ENCODE peak calls at places on chromosomes 6 and 20, in nine cellular contexts. W is activated gamma-delta T cell treated with anti-CD3 and anti-CD28 coated beads, Interleukin-2, amount 50 U/mL, for 16 hours; S is GM23248; M is GM13977; E is Peyer's patch; U is substantia nigra; N is germinal center; X is epithelial cell of prostate; A is NCI-H1048. B is an unnamed sample.
A peak's percentile ranks its signal among the peaks of the same experiment; 100 is the strongest.

GRCh38 chr6:113405326-113406050 is 451.7 kb upstream of the MARCKS start:
- DNase-seq in M (no peak), U (no peak), S (peak; percentile 39), A (no peak), W (no peak), N (no peak), X (no peak), E (no peak), B (no peak)

GRCh38 chr20:4512891-4513550 is 208.7 kb upstream of the PRND start:
- DNase-seq in A (no peak), M (no peak), S (peak; percentile 92), E (no peak), W (no peak), U (no peak), N (no peak), X (peak; percentile 75), B (no peak)

GRCh38 chr6:168527451-168528210 is 86.6 kb downstream of the SMOC2 start:
- DNase-seq in M (no peak), X (no peak), E (no peak), S (peak; percentile 14), N (no peak), A (no peak), W (no peak), U (no peak), B (no peak)

GRCh38 chr20:50403565-50404418 is 106.4 kb upstream of the PTPN1 start:
- DNase-seq in M (no peak), U (no peak), S (no peak), E (no peak), A (no peak), W (no peak), N (no peak), X (no peak), B (no peak)

GRCh38 chr6:706819-707381 is 14.0 kb upstream of the EXOC2 start:
- DNase-seq in N (no peak), M (no peak), U (no peak), A (no peak), X (no peak), E (no peak), S (no peak), W (no peak), B (no peak)

GRCh38 chr20:23165307-23165750 is 79.2 kb upstream of the CD93 start:
- DNase-seq in M (no peak), E (peak; percentile 79), S (no peak), W (no peak), A (no peak), X (no peak), N (no peak), U (no peak), B (peak; percentile 30)

GRCh38 chr6:82785206-82785605 is 280.4 kb downstream of the UBE3D start:
- DNase-seq in W (no peak), U (no peak), M (no peak), N (no peak), A (no peak), S (no peak), X (no peak), E (no peak), B (no peak)

GRCh38 chr6:31485063-31485462 is 12.9 kb upstream of the MICB start:
- DNase-seq in N (no peak), X (no peak), S (peak; percentile 50), E (no peak), U (no peak), M (no peak), A (no peak), W (no peak), B (no peak)

GRCh38 chr6:73927421-73927820 is 231.4 kb downstream of the CD109 start:
- DNase-seq in N (no peak), X (no peak), A (no peak), W (no peak), E (no peak), U (no peak), S (no peak), M (no peak), B (no peak)

GRCh38 chr6:149636116-149636515 is 12.4 kb downstream of the KATNA1 start:
- DNase-seq in N (no peak), W (no peak), X (no peak), U (no peak), S (peak; percentile 68), M (no peak), E (no peak), A (no peak), B (no peak)

GRCh38 chr6:34667481-34668238 is 28.9 kb downstream of the ILRUN start:
- DNase-seq in N (no peak), E (no peak), A (no peak), X (no peak), S (no peak), M (no peak), U (no peak), W (no peak), B (no peak)

GRCh38 chr6:130364224-130364780 is 1.5 kb upstream of the TMEM200A start:
- DNase-seq in W (no peak), S (no peak), U (no peak), N (no peak), E (no peak), A (no peak), X (no peak), M (no peak), B (no peak)

GRCh38 chr20:1860446-1860845 is 34.8 kb upstream of the SIRPA start:
- DNase-seq in A (no peak), M (no peak), S (peak; percentile 94), U (no peak), W (no peak), E (no peak), X (peak; percentile 66), N (no peak), B (no peak)

GRCh38 chr6:71387179-71387578 is 98.6 kb downstream of the OGFRL1 start:
- DNase-seq in M (no peak), N (no peak), X (no peak), E (no peak), S (peak; percentile 81), A (no peak), W (no peak), U (no peak), B (no peak)

GRCh38 chr6:64732888-64733287 is 974.1 kb downstream of the EYS start:
- DNase-seq in N (no peak), A (no peak), W (no peak), E (no peak), U (no peak), X (no peak), M (no peak), S (no peak), B (no peak)

GRCh38 chr6:44457606-44458005 is 70.1 kb downstream of the CDC5L start:
- DNase-seq in U (no peak), A (no peak), X (no peak), W (no peak), N (no peak), M (no peak), E (no peak), S (no peak), B (no peak)

GRCh38 chr20:35661013-35661412 is 3.7 kb downstream of the CPNE1 start:
- DNase-seq in A (no peak), U (no peak), X (no peak), W (no peak), M (no peak), N (no peak), E (no peak), S (peak; percentile 42), B (no peak)

GRCh38 chr6:150008588-150008987 is 16.7 kb downstream of the RAET1L start:
- DNase-seq in W (no peak), S (peak; percentile 64), X (no peak), M (no peak), U (no peak), E (no peak), N (no peak), A (no peak), B (no peak)

GRCh38 chr20:36950432-36951197 is 893 bp downstream of the SAMHD1 start:
- DNase-seq in E (no peak), U (no peak), A (no peak), X (no peak), M (peak; percentile 24), W (peak; percentile 14), N (peak; percentile 25), S (peak; percentile 59), B (peak; percentile 45)

GRCh38 chr6:150323205-150323604 is 45.6 kb upstream of the IYD start:
- DNase-seq in M (no peak), W (no peak), U (no peak), A (no peak), S (no peak), E (no peak), N (no peak), X (no peak), B (peak; percentile 47)

B was measured in erythroblast.